ENCODE peak calls at places on chromosome 3, in eight cellular contexts. U, D, P, E, Y, T, S and L are unnamed samples.

GRCh38 chr3:188049890-188050530 is 103.9 kb upstream of the LPP start:
- DNase-seq in U (peak), E (no peak), Y (no peak), T (peak), D (no peak), P (no peak), S (no peak), L (peak)

GRCh38 chr3:155462672-155463071 is 169.2 kb upstream of the STRIT1 start:
- DNase-seq in S (no peak), P (no peak), D (no peak), T (no peak), E (no peak), U (no peak), Y (no peak), L (peak)

GRCh38 chr3:107921083-107921482 is 169.7 kb downstream of the CD47 start:
- DNase-seq in E (no peak), S (no peak), P (no peak), T (no peak), D (no peak), Y (no peak), U (no peak), L (no peak)

GRCh38 chr3:156406393-156406792 is 148.5 kb downstream of the SSR3 start:
- DNase-seq in D (no peak), E (no peak), T (no peak), S (no peak), Y (no peak), U (no peak), P (no peak), L (no peak)

GRCh38 chr3:105466495-105467080 is 99.9 kb downstream of the ALCAM start:
- DNase-seq in D (no peak), Y (peak), E (no peak), S (no peak), U (no peak), T (no peak), P (no peak), L (no peak)

GRCh38 chr3:62318752-62319569 is 54.4 kb downstream of the FEZF2 start:
- DNase-seq in P (peak), T (peak), E (peak), D (peak), S (peak), Y (peak), U (peak), L (peak)

GRCh38 chr3:66885326-66886000 is 112.6 kb upstream of the KBTBD8 start:
- DNase-seq in U (no peak), S (peak), P (no peak), T (no peak), D (peak), E (no peak), Y (peak), L (no peak)

GRCh38 chr3:126777366-126777765 is 73.3 kb downstream of the CHCHD6 start:
- DNase-seq in D (peak), T (no peak), U (no peak), P (no peak), E (no peak), S (no peak), Y (no peak), L (no peak)

GRCh38 chr3:52523386-52524257 is 10.0 kb downstream of the NT5DC2 start:
- DNase-seq in D (no peak), U (no peak), P (no peak), T (no peak), E (no peak), S (no peak), Y (no peak), L (no peak)

GRCh38 chr3:32374788-32375595 is 16.7 kb upstream of the CMTM7 start:
- DNase-seq in U (peak), S (peak), T (peak), E (peak), P (peak), Y (peak), D (peak), L (peak)

GRCh38 chr3:46713898-46714552 is 3.6 kb downstream of the PRSS50 start:
- DNase-seq in U (no peak), Y (no peak), S (no peak), T (peak), E (no peak), D (no peak), P (no peak), L (no peak)

GRCh38 chr3:4866841-4867240 is 112.4 kb upstream of the BHLHE40 start:
- DNase-seq in D (peak), Y (peak), U (no peak), T (no peak), P (no peak), E (peak), S (peak), L (no peak)

GRCh38 chr3:191775451-191776233 is 314.7 kb downstream of the PYDC2 start:
- DNase-seq in U (no peak), P (peak), D (no peak), S (peak), T (no peak), E (peak), Y (peak), L (no peak)

GRCh38 chr3:152780553-152780952 is 54.4 kb upstream of the P2RY1 start:
- DNase-seq in D (no peak), P (no peak), Y (peak), S (no peak), U (no peak), T (no peak), E (no peak), L (no peak)

GRCh38 chr3:121995190-121996137 is 26.6 kb downstream of the ILDR1 start:
- DNase-seq in D (peak), S (peak), P (peak), E (peak), T (no peak), Y (peak), U (peak), L (peak)

GRCh38 chr3:167350245-167350862 is 29.7 kb downstream of the ZBBX start:
- DNase-seq in E (no peak), Y (peak), S (no peak), U (peak), D (no peak), P (peak), T (no peak), L (peak)

GRCh38 chr3:13373975-13374586 is 46.0 kb downstream of the NUP210 start:
- DNase-seq in D (no peak), U (no peak), Y (no peak), S (no peak), E (no peak), P (no peak), T (no peak), L (no peak)

GRCh38 chr3:126340943-126341754 is 16.1 kb downstream of the KLF15 start:
- DNase-seq in T (no peak), E (no peak), U (no peak), D (no peak), P (no peak), S (no peak), Y (no peak), L (no peak)

GRCh38 chr3:149706905-149707304 is 45.4 kb downstream of the COMMD2 start:
- DNase-seq in Y (peak), P (no peak), E (peak), S (no peak), D (peak), U (no peak), T (no peak), L (no peak)

GRCh38 chr3:85090495-85090894 is 131.7 kb downstream of the CADM2 start:
- DNase-seq in P (no peak), E (no peak), U (no peak), D (no peak), S (no peak), Y (no peak), T (no peak), L (no peak)

GRCh38 chr3:14289590-14290453 is 111.2 kb downstream of the LSM3 start:
- DNase-seq in E (peak), T (no peak), D (peak), Y (peak), P (peak), S (peak), U (no peak), L (peak)

GRCh38 chr3:197216914-197217313 is 81.5 kb downstream of the DLG1 start:
- DNase-seq in S (no peak), D (peak), P (no peak), E (no peak), Y (peak), U (no peak), T (no peak), L (no peak)

GRCh38 chr3:130820976-130821375 is 72.9 kb upstream of the ATP2C1 start:
- DNase-seq in E (peak), T (no peak), U (no peak), S (peak), D (peak), P (no peak), Y (peak), L (peak)

GRCh38 chr3:195411831-195412230 is 31.0 kb downstream of the ACAP2 start:
- DNase-seq in T (no peak), P (no peak), U (no peak), S (peak), Y (peak), D (peak), E (no peak), L (no peak)

GRCh38 chr3:11145888-11146287 is 8.4 kb upstream of the HRH1 start:
- DNase-seq in S (peak), D (peak), U (no peak), T (no peak), Y (peak), P (peak), E (peak), L (no peak)

GRCh38 chr3:66039590-66039887 is 821 bp upstream of the MAGI1 start:
- DNase-seq in T (no peak), U (no peak), D (no peak), P (no peak), S (no peak), Y (peak), E (peak), L (no peak)

GRCh38 chr3:13046569-13047279 is 26.5 kb downstream of the IQSEC1 start:
- DNase-seq in U (peak), Y (no peak), T (no peak), E (no peak), S (no peak), P (no peak), D (no peak), L (no peak)

GRCh38 chr3:42012378-42012934 is 50.6 kb upstream of the ULK4 start:
- DNase-seq in S (no peak), E (no peak), Y (no peak), P (no peak), D (no peak), U (peak), T (no peak), L (peak)

GRCh38 chr3:25895443-25895842 is 105.6 kb downstream of the OXSM start:
- DNase-seq in T (no peak), E (peak), U (no peak), S (peak), P (no peak), Y (no peak), D (peak), L (no peak)

GRCh38 chr3:27945229-27945628 is 223.1 kb upstream of the EOMES start:
- DNase-seq in E (no peak), D (no peak), U (no peak), Y (no peak), P (no peak), T (no peak), S (no peak), L (no peak)

GRCh38 chr3:195708626-195709481 is 11.9 kb upstream of the MUC20 start:
- DNase-seq in Y (peak), U (no peak), D (no peak), E (no peak), T (no peak), P (no peak), S (no peak), L (no peak)

GRCh38 chr3:141231923-141232861 is 567 bp downstream of the PXYLP1 start:
- DNase-seq in U (no peak), Y (no peak), T (no peak), E (no peak), P (no peak), D (no peak), S (no peak), L (no peak)

GRCh38 chr3:155676252-155676981 is 68.5 kb downstream of the PLCH1 start:
- DNase-seq in T (no peak), E (peak), D (peak), S (no peak), Y (peak), P (peak), U (no peak), L (no peak)

GRCh38 chr3:66036586-66037061 is 2.1 kb downstream of the MAGI1 start:
- DNase-seq in T (no peak), D (peak), Y (no peak), U (no peak), P (no peak), E (no peak), S (no peak), L (no peak)